ENCODE peak calls at places on chromosomes 12 and 14, in ten cellular contexts. E, Q, S, M, J, U, Y, V, L and B are unnamed samples.

GRCh38 chr14:99549684-99550083 is 54.3 kb downstream of the CCDC85C start:
- DNase-seq in E (no peak), J (no peak), V (no peak), U (no peak), S (no peak), L (no peak), Y (no peak), M (no peak), Q (peak), B (no peak)

GRCh38 chr12:112852127-112852526 is 54.6 kb upstream of the OAS1 start:
- DNase-seq in J (no peak), L (no peak), M (no peak), Y (no peak), S (no peak), U (no peak), V (no peak), E (no peak), Q (no peak), B (no peak)

GRCh38 chr14:105879503-105879866 is 353.1 kb downstream of the TMEM121 start:
- DNase-seq in E (no peak), U (no peak), Q (no peak), L (no peak), J (no peak), S (no peak), Y (no peak), M (peak), V (no peak), B (no peak)

GRCh38 chr14:92503756-92504491 is 9.7 kb upstream of the RIN3 start:
- DNase-seq in Y (peak), V (peak), M (no peak), U (no peak), J (peak), E (no peak), Q (peak), L (no peak), S (no peak), B (no peak)

GRCh38 chr12:25924535-25925001 is 33.9 kb upstream of the RASSF8 start:
- DNase-seq in V (no peak), L (no peak), E (no peak), M (no peak), J (peak), Q (no peak), Y (no peak), U (no peak), S (no peak), B (no peak)

GRCh38 chr14:95359974-95360826 is 40.5 kb upstream of the CLMN start:
- DNase-seq in Y (no peak), E (no peak), V (no peak), S (peak), U (peak), Q (no peak), J (no peak), L (no peak), M (no peak), B (no peak)

GRCh38 chr12:65509953-65510352 is 231.5 kb downstream of the MSRB3 start:
- DNase-seq in L (no peak), Q (no peak), Y (no peak), M (no peak), S (no peak), U (no peak), J (no peak), V (no peak), E (no peak), B (no peak)

GRCh38 chr14:21092147-21093011 is 6.1 kb downstream of the ZNF219 start:
- DNase-seq in Q (peak), L (peak), M (peak), E (peak), J (peak), S (peak), Y (no peak), U (peak), V (peak), B (peak)

GRCh38 chr14:97178781-97179180 is 381.6 kb downstream of the VRK1 start:
- DNase-seq in M (no peak), S (no peak), L (no peak), Q (peak), U (no peak), V (no peak), Y (no peak), E (no peak), J (no peak), B (no peak)

GRCh38 chr14:97180304-97181200 is 383.4 kb downstream of the VRK1 start:
- DNase-seq in J (no peak), Q (peak), L (no peak), M (no peak), E (no peak), S (no peak), Y (peak), U (no peak), V (peak), B (no peak)

GRCh38 chr14:97177635-97178034 is 380.5 kb downstream of the VRK1 start:
- DNase-seq in J (no peak), Y (no peak), L (no peak), U (no peak), M (no peak), E (no peak), V (no peak), S (no peak), Q (no peak), B (no peak)

GRCh38 chr14:97179573-97179972 is 382.4 kb downstream of the VRK1 start:
- DNase-seq in M (no peak), V (no peak), S (no peak), E (no peak), Q (no peak), U (no peak), Y (no peak), J (no peak), L (no peak), B (no peak)

GRCh38 chr14:97177016-97177415 is 379.8 kb downstream of the VRK1 start:
- DNase-seq in L (peak), E (no peak), Y (no peak), U (no peak), Q (peak), J (no peak), M (no peak), S (no peak), V (peak), B (peak)
- TF ChIP-seq CTCF in L (peak), E (peak), Y (peak), U (no peak), Q (peak), J (no peak), M (peak), S (no peak), V (peak), B (no peak)

GRCh38 chr14:23154876-23155587 is 28.4 kb downstream of the SLC7A8 start:
- DNase-seq in M (peak), Q (peak), U (peak), V (no peak), Y (no peak), E (peak), L (no peak), S (peak), J (no peak), B (peak)
- H3K4me3 ChIP-seq in M (peak), Q (peak), U (no peak), V (no peak), Y (no peak), E (peak), L (no peak), S (peak), J (no peak), B (no peak)

GRCh38 chr12:124681779-124682391 is 114.5 kb upstream of the NCOR2 start:
- DNase-seq in S (peak), U (no peak), M (no peak), Y (no peak), Q (peak), E (peak), L (no peak), V (no peak), J (no peak), B (no peak)
- TF ChIP-seq CTCF in S (no peak), U (no peak), M (no peak), Y (no peak), Q (no peak), E (no peak), L (no peak), V (no peak), J (no peak), B (no peak)

DNA sequence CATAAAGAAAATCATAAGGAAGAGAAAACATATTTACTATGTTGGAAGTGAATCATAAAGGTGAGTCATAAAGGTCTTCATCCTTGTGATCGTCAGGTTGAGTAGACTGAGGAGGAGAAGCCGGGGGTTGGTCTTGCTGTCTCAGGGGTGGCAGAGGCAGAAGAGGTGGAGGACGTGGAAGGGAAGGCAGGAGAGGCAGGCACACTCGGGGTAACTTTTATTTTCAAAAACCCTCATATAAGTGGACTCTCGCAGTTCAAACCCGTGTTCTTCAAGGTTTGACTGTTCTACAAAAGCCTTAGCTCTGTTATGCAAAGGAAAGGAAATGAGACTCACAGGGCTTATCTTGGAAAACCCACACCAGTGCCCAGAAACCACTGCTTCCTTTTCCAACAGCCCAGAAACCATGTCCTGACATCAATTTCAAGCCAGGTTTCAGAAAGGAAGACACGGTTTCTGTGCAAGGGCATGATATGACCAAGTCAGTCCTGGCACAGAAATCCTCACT is 14.0 kb downstream of the SMCO2 start:
- DNase-seq in S (no peak), Y (no peak), E (no peak), L (no peak), Q (no peak), M (no peak), V (no peak), U (no peak), J (peak), B (no peak)
- H3K4me3 ChIP-seq in S (no peak), Y (no peak), E (no peak), L (no peak), Q (no peak), M (no peak), V (peak), U (no peak), J (no peak), B (no peak)

DNA sequence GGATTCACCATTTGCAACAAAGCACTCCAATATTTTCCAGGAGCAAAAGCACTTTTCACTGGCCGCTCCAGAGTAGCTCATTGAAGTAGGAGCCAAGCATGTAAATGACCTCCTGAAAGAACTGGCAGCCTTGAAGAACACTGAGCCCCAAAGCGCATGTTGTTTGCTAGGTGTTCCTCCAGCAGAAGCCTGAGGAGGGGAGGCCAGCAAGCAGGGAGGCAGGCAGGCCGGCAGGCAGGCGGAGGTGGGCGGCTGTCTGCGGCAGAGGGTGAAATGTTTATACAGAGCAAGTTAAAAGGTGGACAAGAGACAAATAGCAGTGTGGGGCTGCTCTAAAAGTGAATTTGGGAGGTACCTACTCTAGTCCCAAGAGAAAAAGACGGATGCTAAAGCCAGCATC is 439.4 kb downstream of the CCDC91 start:
- DNase-seq in S (no peak), Y (no peak), J (no peak), M (no peak), L (no peak), Q (no peak), U (no peak), V (no peak), E (no peak), B (no peak)
- TF ChIP-seq CTCF in S (no peak), Y (no peak), J (no peak), M (no peak), L (no peak), Q (no peak), U (no peak), V (no peak), E (no peak), B (no peak)

DNA sequence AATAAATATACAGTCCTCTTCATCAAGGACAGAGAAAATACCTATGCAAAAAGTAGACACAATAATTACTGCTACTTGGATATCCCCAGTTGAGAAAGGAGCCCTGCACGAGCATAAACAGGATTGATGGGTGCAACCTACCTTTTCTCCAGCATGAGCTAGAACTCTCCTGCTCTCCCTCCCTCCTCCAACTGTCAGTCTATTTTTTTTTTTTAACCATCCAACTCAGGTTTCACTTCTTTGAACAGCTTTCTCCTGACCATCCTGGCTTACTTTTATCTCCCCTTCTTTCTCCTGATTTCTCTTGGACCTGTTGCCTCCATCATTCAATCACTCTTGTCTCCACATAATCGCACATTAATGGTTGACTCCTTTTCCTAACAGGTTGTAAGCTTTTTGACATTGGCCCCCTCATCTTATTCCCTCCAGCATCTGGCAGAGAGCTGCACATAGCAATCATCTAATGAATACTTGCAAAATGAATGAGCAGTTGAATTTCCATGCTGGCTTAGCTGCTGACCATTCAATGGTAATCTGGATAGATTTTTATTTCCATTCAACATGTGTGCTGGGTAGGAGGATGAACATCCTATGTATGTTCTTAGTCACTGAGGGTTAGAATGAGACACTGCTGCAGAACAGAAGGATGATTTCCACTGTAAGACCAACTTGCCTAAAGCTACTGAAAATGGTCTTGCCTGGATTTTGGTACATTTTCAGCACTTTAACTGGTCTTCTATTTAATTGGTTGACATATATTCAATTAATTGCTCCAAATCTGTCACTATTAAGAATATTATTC is 24.5 kb downstream of the MYBPC1 start:
- DNase-seq in J (no peak), U (no peak), Q (no peak), Y (no peak), L (no peak), M (no peak), V (no peak), E (no peak), S (no peak), B (no peak)
- H3K4me3 ChIP-seq in J (no peak), U (no peak), Q (no peak), Y (no peak), L (no peak), M (no peak), V (no peak), E (no peak), S (no peak), B (no peak)